ENCODE peak calls at places on chromosome 20, in six cellular contexts. One of them, this sample, is unnamed.
A peak's percentile ranks its signal among the peaks of the same experiment; 100 is the strongest.

GRCh38 chr20:35788796-35789195 is 17.0 kb downstream of the PHF20 start:
- DNase-seq in GM13977: no peak
- DNase-seq in HT-29: no peak
- DNase-seq in progenitor cell of endocrine pancreas: no peak
- DNase-seq in right cardiac atrium: no peak
- DNase-seq in activated naive CD4-positive, alpha-beta T cell treated with anti-CD3 and anti-CD28 coated beads, Interleukin-2, amount 10 ng/mL, durations not matched to agents 7 days and 5 days: no peak
- DNase-seq in this sample: no peak

GRCh38 chr20:40606660-40607059 is 82.4 kb downstream of the MAFB start:
- DNase-seq in right cardiac atrium: no peak
- DNase-seq in HT-29: peak; percentile 42
- DNase-seq in activated naive CD4-positive, alpha-beta T cell treated with anti-CD3 and anti-CD28 coated beads, Interleukin-2, amount 10 ng/mL, durations not matched to agents 7 days and 5 days: no peak
- DNase-seq in progenitor cell of endocrine pancreas: no peak
- DNase-seq in GM13977: no peak
- DNase-seq in this sample: no peak

GRCh38 chr20:47490795-47491194 is 10.9 kb upstream of the NCOA3 start:
- DNase-seq in progenitor cell of endocrine pancreas: no peak
- DNase-seq in GM13977: no peak
- DNase-seq in right cardiac atrium: no peak
- DNase-seq in HT-29: no peak
- DNase-seq in activated naive CD4-positive, alpha-beta T cell treated with anti-CD3 and anti-CD28 coated beads, Interleukin-2, amount 10 ng/mL, durations not matched to agents 7 days and 5 days: no peak
- DNase-seq in this sample: no peak

GRCh38 chr20:35133006-35133405 is 14.1 kb downstream of the EDEM2 start:
- DNase-seq in right cardiac atrium: no peak
- DNase-seq in GM13977: no peak
- DNase-seq in progenitor cell of endocrine pancreas: no peak
- DNase-seq in activated naive CD4-positive, alpha-beta T cell treated with anti-CD3 and anti-CD28 coated beads, Interleukin-2, amount 10 ng/mL, durations not matched to agents 7 days and 5 days: no peak
- DNase-seq in HT-29: no peak
- DNase-seq in this sample: no peak

GRCh38 chr20:47317127-47317895 is 39.2 kb downstream of the ZMYND8 start:
- DNase-seq in progenitor cell of endocrine pancreas: no peak
- DNase-seq in GM13977: no peak
- DNase-seq in activated naive CD4-positive, alpha-beta T cell treated with anti-CD3 and anti-CD28 coated beads, Interleukin-2, amount 10 ng/mL, durations not matched to agents 7 days and 5 days: peak; percentile 62
- DNase-seq in HT-29: peak; percentile 90
- DNase-seq in right cardiac atrium: peak; percentile 87
- DNase-seq in this sample: peak; percentile 90

GRCh38 chr20:23766531-23766930 is 15.8 kb upstream of the CST1 start:
- DNase-seq in right cardiac atrium: no peak
- DNase-seq in HT-29: no peak
- DNase-seq in activated naive CD4-positive, alpha-beta T cell treated with anti-CD3 and anti-CD28 coated beads, Interleukin-2, amount 10 ng/mL, durations not matched to agents 7 days and 5 days: no peak
- DNase-seq in GM13977: no peak
- DNase-seq in progenitor cell of endocrine pancreas: no peak
- DNase-seq in this sample: no peak

GRCh38 chr20:23092409-23092756 is 6.3 kb upstream of the CD93 start:
- DNase-seq in right cardiac atrium: no peak
- DNase-seq in progenitor cell of endocrine pancreas: no peak
- DNase-seq in activated naive CD4-positive, alpha-beta T cell treated with anti-CD3 and anti-CD28 coated beads, Interleukin-2, amount 10 ng/mL, durations not matched to agents 7 days and 5 days: no peak
- DNase-seq in GM13977: no peak
- DNase-seq in HT-29: no peak
- DNase-seq in this sample: no peak

GRCh38 chr20:63843778-63844177 is 12.7 kb upstream of the ZBTB46 start:
- DNase-seq in progenitor cell of endocrine pancreas: no peak
- DNase-seq in GM13977: no peak
- DNase-seq in HT-29: no peak
- DNase-seq in activated naive CD4-positive, alpha-beta T cell treated with anti-CD3 and anti-CD28 coated beads, Interleukin-2, amount 10 ng/mL, durations not matched to agents 7 days and 5 days: no peak
- DNase-seq in right cardiac atrium: no peak
- DNase-seq in this sample: no peak

GRCh38 chr20:33689973-33690372 is 3.8 kb upstream of the E2F1 start:
- DNase-seq in progenitor cell of endocrine pancreas: no peak
- DNase-seq in right cardiac atrium: no peak
- DNase-seq in HT-29: no peak
- DNase-seq in GM13977: no peak
- DNase-seq in activated naive CD4-positive, alpha-beta T cell treated with anti-CD3 and anti-CD28 coated beads, Interleukin-2, amount 10 ng/mL, durations not matched to agents 7 days and 5 days: peak; percentile 76
- DNase-seq in this sample: no peak

GRCh38 chr20:45963059-45964011 is 8.7 kb downstream of the ZNF335 start:
- DNase-seq in GM13977: no peak
- DNase-seq in activated naive CD4-positive, alpha-beta T cell treated with anti-CD3 and anti-CD28 coated beads, Interleukin-2, amount 10 ng/mL, durations not matched to agents 7 days and 5 days: peak; percentile 16
- DNase-seq in HT-29: peak; percentile 86
- DNase-seq in right cardiac atrium: no peak
- DNase-seq in progenitor cell of endocrine pancreas: no peak
- DNase-seq in this sample: no peak

GRCh38 chr20:32749914-32750637 is 6.8 kb upstream of the COMMD7 start:
- DNase-seq in progenitor cell of endocrine pancreas: no peak
- DNase-seq in HT-29: no peak
- DNase-seq in activated naive CD4-positive, alpha-beta T cell treated with anti-CD3 and anti-CD28 coated beads, Interleukin-2, amount 10 ng/mL, durations not matched to agents 7 days and 5 days: no peak
- DNase-seq in right cardiac atrium: no peak
- DNase-seq in GM13977: no peak
- DNase-seq in this sample: no peak

GRCh38 chr20:37243076-37243936 is 18.3 kb downstream of the GHRH start:
- DNase-seq in progenitor cell of endocrine pancreas: no peak
- DNase-seq in GM13977: no peak
- DNase-seq in right cardiac atrium: peak; percentile 50
- DNase-seq in HT-29: no peak
- DNase-seq in activated naive CD4-positive, alpha-beta T cell treated with anti-CD3 and anti-CD28 coated beads, Interleukin-2, amount 10 ng/mL, durations not matched to agents 7 days and 5 days: no peak
- DNase-seq in this sample: no peak

GRCh38 chr20:49677777-49678758 is 35.6 kb downstream of the B4GALT5 start:
- DNase-seq in GM13977: no peak
- DNase-seq in progenitor cell of endocrine pancreas: no peak
- DNase-seq in right cardiac atrium: no peak
- DNase-seq in activated naive CD4-positive, alpha-beta T cell treated with anti-CD3 and anti-CD28 coated beads, Interleukin-2, amount 10 ng/mL, durations not matched to agents 7 days and 5 days: no peak
- DNase-seq in HT-29: peak; percentile 47
- DNase-seq in this sample: no peak

GRCh38 chr20:5559937-5560336 is 190.3 kb upstream of the SHLD1 start:
- DNase-seq in progenitor cell of endocrine pancreas: no peak
- DNase-seq in HT-29: no peak
- DNase-seq in activated naive CD4-positive, alpha-beta T cell treated with anti-CD3 and anti-CD28 coated beads, Interleukin-2, amount 10 ng/mL, durations not matched to agents 7 days and 5 days: no peak
- DNase-seq in GM13977: no peak
- DNase-seq in right cardiac atrium: no peak
- DNase-seq in this sample: no peak

GRCh38 chr20:12012241-12013222 is 94.8 kb downstream of the BTBD3 start:
- DNase-seq in right cardiac atrium: no peak
- DNase-seq in activated naive CD4-positive, alpha-beta T cell treated with anti-CD3 and anti-CD28 coated beads, Interleukin-2, amount 10 ng/mL, durations not matched to agents 7 days and 5 days: peak; percentile 22
- DNase-seq in progenitor cell of endocrine pancreas: no peak
- DNase-seq in HT-29: peak; percentile 86
- DNase-seq in GM13977: peak; percentile 59
- DNase-seq in this sample: no peak

GRCh38 chr20:34861386-34862084 is 11.1 kb downstream of the GGT7 start:
- DNase-seq in HT-29: peak; percentile 88
- DNase-seq in GM13977: peak; percentile 18
- DNase-seq in progenitor cell of endocrine pancreas: no peak
- DNase-seq in activated naive CD4-positive, alpha-beta T cell treated with anti-CD3 and anti-CD28 coated beads, Interleukin-2, amount 10 ng/mL, durations not matched to agents 7 days and 5 days: no peak
- DNase-seq in right cardiac atrium: no peak
- DNase-seq in this sample: peak; percentile 74

GRCh38 chr20:39775110-39775509 is 813.0 kb downstream of the DHX35 start:
- DNase-seq in GM13977: no peak
- DNase-seq in activated naive CD4-positive, alpha-beta T cell treated with anti-CD3 and anti-CD28 coated beads, Interleukin-2, amount 10 ng/mL, durations not matched to agents 7 days and 5 days: no peak
- DNase-seq in progenitor cell of endocrine pancreas: no peak
- DNase-seq in right cardiac atrium: peak; percentile 95
- DNase-seq in HT-29: no peak
- DNase-seq in this sample: peak; percentile 88

GRCh38 chr20:35120012-35120701 is 27.0 kb downstream of the EDEM2 start:
- DNase-seq in activated naive CD4-positive, alpha-beta T cell treated with anti-CD3 and anti-CD28 coated beads, Interleukin-2, amount 10 ng/mL, durations not matched to agents 7 days and 5 days: no peak
- DNase-seq in GM13977: no peak
- DNase-seq in progenitor cell of endocrine pancreas: no peak
- DNase-seq in right cardiac atrium: peak; percentile 71
- DNase-seq in HT-29: no peak
- DNase-seq in this sample: no peak

GRCh38 chr20:37968726-37969401 is 64.4 kb downstream of the TTI1 start:
- DNase-seq in GM13977: no peak
- DNase-seq in HT-29: no peak
- DNase-seq in activated naive CD4-positive, alpha-beta T cell treated with anti-CD3 and anti-CD28 coated beads, Interleukin-2, amount 10 ng/mL, durations not matched to agents 7 days and 5 days: no peak
- DNase-seq in right cardiac atrium: no peak
- DNase-seq in progenitor cell of endocrine pancreas: no peak
- DNase-seq in this sample: no peak

GRCh38 chr20:33203444-33203843 is 13.7 kb upstream of the BPIFA3 start:
- DNase-seq in right cardiac atrium: no peak
- DNase-seq in progenitor cell of endocrine pancreas: no peak
- DNase-seq in HT-29: no peak
- DNase-seq in GM13977: no peak
- DNase-seq in activated naive CD4-positive, alpha-beta T cell treated with anti-CD3 and anti-CD28 coated beads, Interleukin-2, amount 10 ng/mL, durations not matched to agents 7 days and 5 days: no peak
- DNase-seq in this sample: no peak

GRCh38 chr20:49507741-49508434 is 25.4 kb upstream of the KCNB1 start:
- DNase-seq in GM13977: no peak
- DNase-seq in activated naive CD4-positive, alpha-beta T cell treated with anti-CD3 and anti-CD28 coated beads, Interleukin-2, amount 10 ng/mL, durations not matched to agents 7 days and 5 days: no peak
- DNase-seq in HT-29: no peak
- DNase-seq in progenitor cell of endocrine pancreas: no peak
- DNase-seq in right cardiac atrium: no peak
- DNase-seq in this sample: no peak

This sample was measured in suprapubic skin.